ENCODE peak calls at places on chromosome 10, in four cellular contexts. G is neuronal stem cell, Z is H9, Y is IMR-90. W is an unnamed sample.

GRCh38 chr10:132765435-132765834 is 20.5 kb downstream of the NKX6-2 start:
- DNase-seq in Y (no peak), Z (no peak), G (no peak), W (no peak)

GRCh38 chr10:21020545-21020944 is 123.4 kb upstream of the NEBL start:
- DNase-seq in G (no peak), Y (no peak), Z (peak), W (peak)

GRCh38 chr10:5413012-5413938 is 918 bp downstream of the NET1 start:
- DNase-seq in Y (peak), Z (peak), G (peak), W (peak)

GRCh38 chr10:63651864-63652263 is 130.7 kb downstream of the REEP3 start:
- DNase-seq in Y (no peak), Z (no peak), G (no peak), W (no peak)

GRCh38 chr10:99711129-99711719 is 20.7 kb downstream of the COX15 start:
- DNase-seq in Y (peak), G (no peak), Z (no peak), W (peak)

GRCh38 chr10:99930731-99931550 is 78.8 kb downstream of the DNMBP start:
- DNase-seq in G (no peak), Z (peak), Y (peak), W (no peak)

GRCh38 chr10:98261436-98262277 is 6.3 kb downstream of the LOXL4 start:
- DNase-seq in Y (no peak), Z (no peak), G (no peak), W (no peak)

GRCh38 chr10:31146496-31147219 is 115.0 kb upstream of the ZNF438 start:
- DNase-seq in G (no peak), Z (no peak), Y (peak), W (peak)

GRCh38 chr10:50946991-50947781 is 61.8 kb upstream of the A1CF start:
- DNase-seq in G (no peak), Z (no peak), Y (peak), W (peak)

GRCh38 chr10:46560381-46560780 is 3.9 kb upstream of the GPRIN2 start:
- DNase-seq in Y (no peak), G (no peak), Z (no peak), W (no peak)

GRCh38 chr10:124717911-124718734 is 26.1 kb downstream of the FAM53B start:
- DNase-seq in Y (no peak), Z (no peak), G (no peak), W (no peak)

GRCh38 chr10:133127291-133128125 is 32.5 kb upstream of the KNDC1 start:
- DNase-seq in G (no peak), Y (no peak), Z (peak), W (peak)

GRCh38 chr10:90289037-90289436 is 568.8 kb downstream of the HTR7 start:
- DNase-seq in Z (no peak), G (no peak), Y (peak), W (no peak)

GRCh38 chr10:96125142-96125515 is 5.0 kb upstream of the ZNF518A start:
- DNase-seq in G (no peak), Z (no peak), Y (peak), W (no peak)
- H3K9ac ChIP-seq in G (no peak), Z (no peak), Y (no peak), W (no peak)

DNA sequence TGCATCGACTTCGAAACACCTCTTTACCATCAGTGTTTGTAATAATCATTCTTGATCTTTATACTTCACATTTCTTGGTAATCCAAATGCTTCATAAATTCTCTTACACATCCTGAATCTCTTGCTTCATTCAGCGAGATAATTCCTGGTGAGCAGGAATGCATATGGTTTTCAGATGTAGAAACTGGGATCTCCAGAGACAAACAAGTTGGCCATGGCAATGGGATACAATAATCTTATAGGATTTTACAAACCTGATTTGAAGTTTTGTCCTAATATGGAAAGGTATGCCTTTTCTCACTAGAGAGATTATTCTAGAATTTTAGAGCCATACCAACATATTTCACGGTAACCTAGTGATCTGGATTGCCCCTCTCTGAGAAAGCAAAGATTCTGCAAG is 13.0 kb upstream of the TRDMT1 start:
- DNase-seq in Z (no peak), G (no peak), Y (no peak), W (peak)
- H3K9ac ChIP-seq in Z (no peak), G (no peak), Y (no peak), W (peak)

GRCh38 chr10:73506491-73506890 is 10.7 kb upstream of the PPP3CB start:
- DNase-seq in Y (peak), G (no peak), Z (no peak), W (peak)

GRCh38 chr10:73503037-73503436 is 7.2 kb upstream of the PPP3CB start:
- DNase-seq in G (no peak), Z (no peak), Y (no peak), W (no peak)

GRCh38 chr10:73497623-73498022 is 1.8 kb upstream of the PPP3CB start:
- DNase-seq in Y (no peak), G (no peak), Z (no peak), W (no peak)

GRCh38 chr10:73506074-73506473 is 10.2 kb upstream of the PPP3CB start:
- DNase-seq in G (no peak), Y (no peak), Z (no peak), W (no peak)

DNA sequence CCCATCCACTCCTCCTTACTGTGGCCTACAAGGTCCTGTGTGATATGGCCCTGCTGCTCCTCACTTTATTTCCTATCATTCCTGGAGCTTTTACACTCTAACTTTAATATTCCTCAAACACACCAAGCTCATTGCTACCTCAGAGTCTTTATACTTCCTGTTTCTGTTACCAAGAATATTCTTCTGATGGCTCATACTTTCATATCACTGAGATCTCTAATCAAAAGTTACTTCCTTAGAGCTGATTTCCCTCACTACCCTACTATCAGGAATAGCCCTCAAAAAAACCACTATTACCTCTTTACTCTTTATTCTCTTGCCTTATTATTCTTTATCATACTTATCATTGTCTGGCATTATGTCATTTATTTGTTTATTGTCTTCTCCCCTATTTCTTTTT is 5.8 kb upstream of the PPP3CB start:
- DNase-seq in Z (no peak), Y (peak), G (no peak), W (no peak)
- H3K9ac ChIP-seq in Z (no peak), Y (no peak), G (no peak), W (no peak)

GRCh38 chr10:72690071-72690755 is 1.7 kb upstream of the MCU start:
- DNase-seq in G (no peak), Z (no peak), Y (no peak), W (no peak)

GRCh38 chr10:72689660-72690059 is 2.3 kb upstream of the MCU start:
- DNase-seq in Z (no peak), Y (no peak), G (no peak), W (no peak)

GRCh38 chr10:72692897-72693598 is 1.1 kb downstream of the MCU start:
- DNase-seq in Y (peak), Z (no peak), G (no peak), W (peak)

GRCh38 chr10:72692057-72692891 is at the start of gene MCU:
- DNase-seq in Z (peak), Y (peak), G (peak), W (peak)

DNA sequence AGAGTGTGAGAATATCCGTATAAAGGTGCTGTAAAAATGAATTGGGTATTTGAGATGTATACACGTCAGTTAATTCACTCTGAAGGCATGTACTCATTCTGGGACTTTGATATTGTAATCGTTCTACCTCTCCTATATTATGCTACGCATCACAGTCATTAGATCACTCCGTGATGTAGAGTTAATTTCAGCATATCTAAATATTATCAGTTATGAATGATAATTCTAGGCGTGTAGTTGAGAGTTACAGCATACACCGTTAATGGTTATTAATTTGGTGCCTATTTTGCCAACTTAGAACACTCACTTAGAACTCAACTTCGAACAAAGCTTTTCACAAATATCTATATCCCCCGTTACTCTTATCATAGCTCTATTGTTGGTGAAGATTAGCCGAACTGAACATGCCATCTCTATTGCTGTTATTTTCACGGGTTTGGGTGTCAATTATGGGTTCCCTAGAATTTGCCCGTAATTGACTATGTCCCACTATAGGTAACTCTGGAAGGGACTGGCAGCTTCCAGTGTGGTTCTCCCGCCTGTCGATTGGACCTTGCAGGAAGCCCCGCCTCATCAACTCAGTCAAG is 380 bp upstream of the MCU start:
- DNase-seq in Y (peak), G (peak), Z (peak), W (no peak)
- H3K9ac ChIP-seq in Y (no peak), G (no peak), Z (no peak), W (no peak)

GRCh38 chr10:122164028-122164601 is 107.0 kb upstream of the BTBD16 start:
- DNase-seq in Y (no peak), G (peak), Z (no peak), W (no peak)
- H3K9ac ChIP-seq in Y (no peak), G (peak), Z (peak), W (peak)

GRCh38 chr10:11822031-11822756 is 962 bp upstream of the PROSER2 start:
- DNase-seq in Z (no peak), G (no peak), Y (no peak), W (peak)
- H3K9ac ChIP-seq in Z (no peak), G (no peak), Y (no peak), W (no peak)

GRCh38 chr10:73095479-73096021 is 1.1 kb downstream of the P4HA1 start:
- DNase-seq in G (peak), Z (no peak), Y (peak), W (peak)

GRCh38 chr10:73094249-73094850 is 2.3 kb downstream of the P4HA1 start:
- DNase-seq in Y (peak), Z (no peak), G (no peak), W (peak)

GRCh38 chr10:73096452-73097304 is at the start of gene P4HA1:
- DNase-seq in G (peak), Y (peak), Z (peak), W (peak)

GRCh38 chr10:73096041-73096451 is 620 bp downstream of the P4HA1 start:
- DNase-seq in Y (peak), G (no peak), Z (peak), W (peak)

DNA sequence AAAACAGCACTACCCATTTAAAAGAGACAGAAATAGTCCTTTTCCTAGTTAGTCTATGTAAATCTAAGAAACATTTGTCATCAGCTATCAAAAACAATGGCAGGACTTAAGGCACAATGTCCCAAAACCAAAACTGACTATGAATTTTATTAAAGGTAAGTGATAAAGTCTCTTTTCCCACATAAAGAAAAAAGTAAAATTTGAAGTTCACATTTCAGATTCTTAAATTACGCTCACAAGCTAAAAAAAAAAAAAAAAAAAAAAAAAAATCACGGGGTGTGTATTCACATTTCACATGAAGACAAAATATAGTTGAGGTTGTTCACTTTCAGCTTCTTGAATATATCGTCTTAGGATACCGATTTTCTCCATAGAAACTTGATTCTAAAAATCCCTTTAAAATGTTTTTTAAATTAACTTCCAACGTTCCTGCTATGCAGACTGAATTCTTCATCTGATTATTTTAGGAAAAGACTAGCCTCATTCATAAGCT is 1.6 kb downstream of the P4HA1 start:
- DNase-seq in G (no peak), Z (no peak), Y (no peak), W (peak)
- H3K9ac ChIP-seq in G (no peak), Z (no peak), Y (peak), W (peak)

W was measured in GM23248.